ENCODE peak calls at places on chromosomes 3 and 15, in nine cellular contexts. Q, L, P, I, G, X, H, B and S are unnamed samples.

GRCh38 chr3:159629329-159630084 is 359.1 kb upstream of the IL12A start:
- DNase-seq in Q (no peak), L (peak), P (no peak), I (no peak), G (no peak), X (peak), H (no peak), B (no peak), S (peak)

GRCh38 chr3:183131735-183132134 is 30.8 kb downstream of the LAMP3 start:
- DNase-seq in Q (no peak), L (peak), P (no peak), I (peak), G (no peak), X (peak), H (no peak), B (no peak), S (no peak)

GRCh38 chr3:197029511-197030167 is at the start of gene MELTF:
- DNase-seq in Q (no peak), L (peak), P (peak), I (peak), G (peak), X (peak), H (peak), B (peak), S (no peak)

GRCh38 chr15:33021806-33022389 is 172.6 kb downstream of the FMN1 start:
- DNase-seq in Q (peak), L (peak), P (no peak), I (peak), G (peak), X (peak), H (peak), B (no peak), S (peak)

GRCh38 chr15:39918688-39919385 is 1.2 kb downstream of the GPR176 start:
- DNase-seq in Q (no peak), L (peak), P (no peak), I (peak), G (no peak), X (peak), H (no peak), B (no peak), S (peak)

GRCh38 chr3:9036327-9037112 is 73.2 kb upstream of the RAD18 start:
- DNase-seq in Q (peak), L (peak), P (no peak), I (peak), G (peak), X (no peak), H (no peak), B (no peak), S (no peak)

GRCh38 chr3:105158277-105158676 is 208.4 kb upstream of the ALCAM start:
- DNase-seq in Q (no peak), L (no peak), P (no peak), I (no peak), G (no peak), X (no peak), H (no peak), B (no peak), S (no peak)

GRCh38 chr15:71443538-71443937 is 328.3 kb downstream of the THSD4 start:
- DNase-seq in Q (peak), L (peak), P (peak), I (peak), G (peak), X (peak), H (peak), B (no peak), S (peak)

GRCh38 chr3:146166450-146167222 is 5.7 kb upstream of the PLOD2 start:
- DNase-seq in Q (no peak), L (peak), P (no peak), I (peak), G (no peak), X (peak), H (no peak), B (no peak), S (peak)

GRCh38 chr3:162629372-162629771 is 1132.8 kb downstream of the OTOL1 start:
- DNase-seq in Q (no peak), L (no peak), P (no peak), I (no peak), G (no peak), X (no peak), H (no peak), B (no peak), S (no peak)

GRCh38 chr3:156834962-156835535 is 8.9 kb downstream of the LEKR1 start:
- DNase-seq in Q (no peak), L (no peak), P (no peak), I (no peak), G (no peak), X (no peak), H (no peak), B (no peak), S (no peak)

GRCh38 chr3:8882171-8882593 is 81.1 kb downstream of the RAD18 start:
- DNase-seq in Q (no peak), L (no peak), P (no peak), I (no peak), G (no peak), X (no peak), H (no peak), B (no peak), S (no peak)

GRCh38 chr15:95017950-95018349 is 786.6 kb downstream of the MCTP2 start:
- DNase-seq in Q (peak), L (peak), P (peak), I (no peak), G (peak), X (peak), H (no peak), B (no peak), S (no peak)

DNA sequence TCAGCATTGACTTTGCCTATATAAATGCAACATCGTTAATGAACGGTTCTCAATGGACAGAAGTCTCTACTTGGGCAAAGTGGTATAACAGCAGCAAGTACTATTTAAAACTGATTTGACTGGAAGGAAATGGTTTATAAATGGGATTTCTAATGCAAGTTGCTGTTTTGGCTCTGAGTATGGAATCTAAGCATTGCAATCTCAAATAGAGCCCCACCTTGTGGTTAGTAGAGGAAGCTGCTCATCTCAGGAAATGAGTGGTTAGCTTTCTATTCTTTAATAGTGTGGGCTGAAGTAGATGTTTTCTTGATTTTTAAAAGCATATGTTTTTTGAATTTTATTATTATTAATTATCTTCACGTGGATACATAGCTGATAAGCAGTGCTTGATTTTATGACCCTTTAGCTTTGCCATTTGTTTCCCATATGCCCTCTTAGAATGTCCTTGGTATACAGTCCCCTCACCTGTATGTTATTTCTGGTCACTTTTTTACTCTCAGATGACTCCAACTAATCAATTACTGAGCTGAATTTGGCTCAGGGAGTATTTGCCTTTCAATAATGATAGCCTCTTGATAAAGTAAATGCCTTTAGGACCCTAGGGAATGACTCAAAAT is 67.1 kb downstream of the OXSM start:
- DNase-seq in Q (no peak), L (peak), P (no peak), I (peak), G (no peak), X (peak), H (peak), B (no peak), S (peak)
- TF ChIP-seq CTCF in Q (peak), L (peak), P (peak), I (peak), G (peak), X (peak), H (peak), B (peak), S (peak)

GRCh38 chr15:60932051-60932915 is 296.8 kb downstream of the RORA start:
- DNase-seq in Q (no peak), L (peak), P (no peak), I (peak), G (no peak), X (peak), H (peak), B (peak), S (peak)
- TF ChIP-seq CTCF in Q (no peak), L (peak), P (peak), I (no peak), G (no peak), X (peak), H (peak), B (no peak), S (no peak)

DNA sequence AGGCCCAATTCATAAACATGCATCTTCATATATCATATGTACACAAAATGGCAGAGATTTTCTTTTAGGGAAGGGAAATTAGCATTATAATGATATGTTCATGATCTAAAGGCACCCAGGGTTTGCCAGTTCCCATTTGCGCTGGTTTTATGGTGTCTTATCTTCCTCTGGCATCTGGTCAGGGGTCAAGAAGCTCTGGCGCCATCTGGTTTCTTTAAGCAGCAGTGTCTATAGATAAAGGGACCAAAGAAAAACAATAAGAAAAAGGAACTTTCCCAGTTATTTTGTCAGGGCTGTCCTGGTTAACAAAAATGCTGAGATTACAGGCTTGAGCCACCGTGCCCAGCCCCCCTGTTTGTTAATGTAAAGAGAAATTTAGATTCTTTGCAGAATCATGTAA is 3.3 kb upstream of the DCP1A start:
- DNase-seq in Q (no peak), L (peak), P (no peak), I (peak), G (peak), X (peak), H (peak), B (no peak), S (peak)
- TF ChIP-seq CTCF in Q (no peak), L (peak), P (no peak), I (peak), G (peak), X (peak), H (peak), B (no peak), S (peak)

GRCh38 chr3:72453686-72454085 is 394.6 kb downstream of the SHQ1 start:
- DNase-seq in Q (no peak), L (no peak), P (no peak), I (no peak), G (no peak), X (no peak), H (no peak), B (no peak), S (peak)
- TF ChIP-seq CTCF in Q (no peak), L (no peak), P (no peak), I (no peak), G (no peak), X (no peak), H (no peak), B (no peak), S (no peak)

DNA sequence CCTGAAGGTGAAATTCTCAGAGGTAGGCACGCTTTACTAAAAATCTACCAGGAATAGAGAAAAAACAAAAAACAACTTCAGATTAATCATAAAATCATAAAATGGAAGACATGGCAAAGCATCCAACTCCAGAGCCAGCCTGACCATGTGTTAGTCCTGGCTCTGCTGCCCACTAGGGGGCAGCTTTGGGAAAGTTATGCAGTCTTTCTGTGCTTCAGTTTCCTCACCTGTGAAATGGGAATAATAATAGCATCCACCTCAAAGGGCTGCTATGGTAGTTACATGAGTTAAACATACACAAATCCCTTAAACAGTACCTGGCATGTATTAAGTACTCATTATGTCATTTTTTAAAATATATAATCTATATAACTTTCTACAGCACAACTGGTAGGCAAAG is 52.3 kb downstream of the WNT5A start:
- DNase-seq in Q (no peak), L (peak), P (peak), I (peak), G (peak), X (peak), H (no peak), B (no peak), S (peak)
- TF ChIP-seq CTCF in Q (peak), L (peak), P (peak), I (peak), G (peak), X (peak), H (peak), B (no peak), S (peak)